ENCODE peak calls at places on chromosomes 12 and 14, in four cellular contexts. U is IMR-90, L is neuronal stem cell, J is mesendoderm. I is an unnamed sample.

GRCh38 chr14:24710403-24711063 is 76.5 kb upstream of the GZMB start:
- DNase-seq in U (peak; percentile 59), L (peak; percentile 59), J (peak; percentile 69), I (peak; percentile 55)

GRCh38 chr12:98126637-98127335 is 388.6 kb upstream of the TMPO start:
- DNase-seq in U (no peak), L (no peak), J (peak; percentile 21), I (no peak)

GRCh38 chr14:56325251-56325839 is 207.1 kb downstream of the PELI2 start:
- DNase-seq in U (peak; percentile 55), L (no peak), J (no peak), I (no peak)

GRCh38 chr12:95446511-95446910 is 27.4 kb upstream of the METAP2 start:
- DNase-seq in U (peak; percentile 7), L (peak; percentile 47), J (peak; percentile 86), I (peak; percentile 88)

GRCh38 chr12:80189241-80189640 is 89.9 kb downstream of the OTOGL start:
- DNase-seq in U (peak; percentile 93), L (no peak), J (no peak), I (no peak)

GRCh38 chr12:19620222-19620621 is 180.9 kb downstream of the AEBP2 start:
- DNase-seq in U (no peak), L (no peak), J (no peak), I (no peak)

GRCh38 chr14:34981743-34982420 is 910 bp upstream of the SRP54 start:
- DNase-seq in U (peak; percentile 50), L (no peak), J (peak; percentile 74), I (no peak)

GRCh38 chr14:59481407-59482119 is 2.6 kb downstream of the L3HYPDH start:
- DNase-seq in U (peak; percentile 60), L (no peak), J (no peak), I (no peak)

GRCh38 chr12:48221645-48222044 is 18.6 kb upstream of the OR10AD1 start:
- DNase-seq in U (no peak), L (no peak), J (no peak), I (no peak)

GRCh38 chr12:68290126-68290525 is 36.7 kb upstream of the IL22 start:
- DNase-seq in U (no peak), L (no peak), J (peak; percentile 56), I (no peak)
- H2AK5ac ChIP-seq in U (no peak overlapping the region), L (no peak overlapping the region), J (no peak overlapping the region), I (no peak overlapping the region)

GRCh38 chr12:67807808-67808207 is 159.3 kb downstream of the DYRK2 start:
- DNase-seq in U (peak; percentile 16), L (no peak), J (no peak), I (no peak)
- H2AK5ac ChIP-seq in U (no peak overlapping the region), L (no peak overlapping the region), J (no peak overlapping the region), I (no peak overlapping the region)

DNA sequence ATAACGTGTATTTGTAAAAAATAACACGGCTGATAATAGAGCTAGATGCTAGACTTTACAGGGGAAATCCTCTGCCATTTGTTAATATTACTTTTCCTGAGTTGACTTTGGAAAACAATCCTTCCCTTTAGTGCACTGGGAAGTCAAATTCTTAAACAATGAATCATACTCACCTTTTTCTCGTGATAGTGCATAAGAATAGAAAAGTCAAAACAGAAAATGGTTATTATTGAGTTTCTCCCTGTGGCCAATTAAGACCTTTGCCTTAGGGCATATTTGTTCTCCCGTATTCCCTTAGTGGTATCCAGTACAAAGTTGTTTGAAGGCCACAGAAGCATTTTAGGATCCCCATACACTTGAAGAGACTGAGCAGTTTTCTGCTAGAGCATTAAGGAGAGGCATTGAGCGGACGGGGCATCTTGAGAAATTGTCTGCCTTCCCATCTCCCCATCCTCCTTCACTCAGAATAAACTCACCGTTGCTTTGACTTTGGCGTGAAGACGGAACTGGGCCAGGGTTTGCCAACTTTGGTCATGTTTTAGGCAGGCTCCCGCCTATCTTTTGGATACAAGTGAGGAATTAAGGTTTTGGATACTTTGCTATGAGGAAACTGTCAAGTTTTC is 171.3 kb downstream of the TMTC2 start:
- DNase-seq in U (no peak), L (no peak), J (peak; percentile 48), I (peak; percentile 41)
- H2AK5ac ChIP-seq in U (no peak overlapping the region), L (no peak overlapping the region), J (no peak overlapping the region), I (no peak overlapping the region)

GRCh38 chr14:99040711-99041110 is 231.3 kb downstream of the BCL11B start:
- DNase-seq in U (no peak), L (no peak), J (no peak), I (no peak)

GRCh38 chr14:99037777-99038176 is 234.2 kb downstream of the BCL11B start:
- DNase-seq in U (no peak), L (no peak), J (peak; percentile 46), I (peak; percentile 62)

GRCh38 chr14:99038401-99038800 is 233.6 kb downstream of the BCL11B start:
- DNase-seq in U (no peak), L (no peak), J (no peak), I (no peak)

GRCh38 chr14:99040047-99040446 is 231.9 kb downstream of the BCL11B start:
- DNase-seq in U (no peak), L (no peak), J (no peak), I (no peak)

DNA sequence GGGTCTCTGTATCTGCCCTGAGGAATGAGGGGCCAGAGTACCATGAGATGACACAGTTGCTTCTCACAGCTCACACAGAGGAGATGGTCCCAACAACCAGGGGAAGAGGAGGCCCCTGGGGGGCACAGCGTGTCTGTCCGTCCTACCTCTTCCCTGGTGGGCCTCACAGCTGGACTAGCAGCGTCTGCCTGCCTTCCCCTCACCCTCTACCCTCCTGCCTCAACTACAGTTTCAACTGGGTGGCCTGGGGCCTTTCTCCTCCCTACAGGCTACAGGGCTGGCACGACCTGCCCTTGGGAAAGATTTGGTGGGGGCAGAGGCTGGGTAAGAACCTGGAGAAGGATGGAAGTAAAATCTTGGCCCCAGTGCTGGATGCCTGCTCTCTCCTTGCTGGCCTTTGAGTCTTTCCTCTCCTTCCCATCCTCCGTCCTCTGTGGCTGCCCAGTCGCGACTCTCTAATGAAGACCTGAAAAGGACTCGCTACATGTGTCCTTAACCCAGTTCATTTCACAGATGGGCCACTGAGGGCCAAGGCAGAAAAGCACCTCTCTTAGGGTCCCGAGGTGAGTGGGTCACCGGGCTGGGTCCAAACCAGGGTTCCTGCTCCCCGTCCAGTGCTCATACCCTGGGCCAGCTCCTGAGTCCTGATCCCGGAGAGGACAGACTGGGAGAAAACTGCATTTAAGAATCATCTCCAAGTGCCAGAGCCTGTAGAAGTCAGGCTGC is 232.5 kb downstream of the BCL11B start:
- DNase-seq in U (no peak), L (no peak), J (no peak), I (no peak)
- H2AK5ac ChIP-seq in U (no peak overlapping the region), L (peak overlapping the region; percentile 88), J (no peak overlapping the region), I (no peak overlapping the region)

GRCh38 chr12:69822205-69822860 is 2.7 kb upstream of the MYRFL start:
- DNase-seq in U (no peak), L (no peak), J (no peak), I (no peak)
- H2AK5ac ChIP-seq in U (no peak overlapping the region), L (no peak overlapping the region), J (no peak overlapping the region), I (no peak overlapping the region)

GRCh38 chr14:105193916-105194782 is 13.0 kb upstream of the NUDT14 start:
- DNase-seq in U (peak; percentile 11), L (no peak), J (no peak), I (no peak)

GRCh38 chr14:105197274-105197673 is 16.2 kb upstream of the NUDT14 start:
- DNase-seq in U (peak; percentile 35), L (peak; percentile 47), J (peak; percentile 64), I (no peak)

GRCh38 chr14:105195051-105195450 is 13.9 kb upstream of the NUDT14 start:
- DNase-seq in U (no peak), L (no peak), J (no peak), I (no peak)

GRCh38 chr14:105196228-105196960 is 15.3 kb upstream of the NUDT14 start:
- DNase-seq in U (no peak), L (peak; percentile 90), J (peak; percentile 79), I (peak; percentile 78)

GRCh38 chr14:105195533-105196227 is 14.6 kb upstream of the NUDT14 start:
- DNase-seq in U (no peak), L (peak; percentile 31), J (peak; percentile 48), I (no peak)
- H2AK5ac ChIP-seq in U (no peak overlapping the region), L (peak overlapping the region; percentile 98), J (peak overlapping the region; percentile 32), I (no peak overlapping the region)

GRCh38 chr12:91178801-91179200 is 3.8 kb downstream of the DCN start:
- DNase-seq in U (no peak), L (no peak), J (no peak), I (no peak)

GRCh38 chr12:91178139-91178561 is 4.5 kb downstream of the DCN start:
- DNase-seq in U (peak; percentile 62), L (no peak), J (peak; percentile 15), I (no peak)

GRCh38 chr12:91180162-91180561 is 2.5 kb downstream of the DCN start:
- DNase-seq in U (no peak), L (no peak), J (no peak), I (no peak)

GRCh38 chr12:91180577-91180976 is 2.0 kb downstream of the DCN start:
- DNase-seq in U (peak; percentile 78), L (no peak), J (no peak), I (no peak)

DNA sequence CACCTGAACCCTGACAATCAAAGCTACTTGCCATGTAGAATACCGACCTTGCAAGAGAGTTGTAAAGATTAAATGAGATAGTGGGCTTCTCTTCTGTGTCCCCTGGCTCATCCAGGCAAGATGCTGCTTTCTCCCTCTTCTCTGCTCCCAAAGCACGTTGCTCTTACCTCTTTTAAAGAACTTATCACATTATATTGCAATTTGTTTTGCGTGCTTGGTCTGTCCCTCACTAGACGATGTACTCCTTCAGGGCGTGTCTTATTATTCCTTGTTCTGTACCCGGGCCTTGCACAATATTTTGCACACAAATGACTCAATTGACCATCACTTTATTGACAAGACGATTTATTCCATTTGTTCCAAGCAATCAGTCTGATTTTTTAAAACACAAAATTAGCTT is 3.3 kb downstream of the DCN start:
- DNase-seq in U (peak; percentile 21), L (no peak), J (no peak), I (no peak)
- H2AK5ac ChIP-seq in U (peak overlapping the region; percentile 96), L (no peak overlapping the region), J (no peak overlapping the region), I (no peak overlapping the region)

DNA sequence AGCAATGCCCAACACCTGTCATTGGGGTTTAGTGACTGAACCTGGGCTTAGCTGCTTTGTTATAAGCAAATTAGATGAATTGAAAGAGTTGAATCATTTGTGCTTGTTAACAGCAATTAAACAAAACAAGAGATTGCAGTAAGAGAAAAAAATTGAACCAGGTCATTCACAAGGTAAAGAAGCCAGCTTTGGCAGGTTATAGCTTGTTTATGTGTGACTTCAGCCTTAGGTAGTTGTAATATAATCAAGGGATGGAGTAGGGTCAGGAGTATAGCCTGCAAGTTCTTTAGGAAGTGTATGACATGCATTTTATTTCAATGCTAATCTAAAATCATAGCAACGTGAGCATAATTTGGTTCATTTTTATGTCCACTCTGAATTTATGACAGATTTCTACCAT is 63.4 kb upstream of the PLEKHG3 start:
- DNase-seq in U (no peak), L (no peak), J (no peak), I (no peak)
- H2AK5ac ChIP-seq in U (no peak overlapping the region), L (no peak overlapping the region), J (no peak overlapping the region), I (no peak overlapping the region)

I was measured in H9.